ENCODE peak calls at places on chromosomes 16 and 17, in ten cellular contexts. One of them, this sample, is unnamed.

GRCh38 chr17:79097226-79098055 is 22.8 kb downstream of the ENGASE start:
- DNase-seq in tibial nerve: no peak
- DNase-seq in CD8-positive, alpha-beta T cell: no peak
- DNase-seq in A549: no peak
- DNase-seq in Panc1: no peak
- DNase-seq in ascending aorta: no peak
- DNase-seq in vagina: no peak
- DNase-seq in tibial artery: no peak
- DNase-seq in osteoblast: no peak
- DNase-seq in RWPE2: no peak
- DNase-seq in this sample: no peak

GRCh38 chr16:67562918-67563707 is 787 bp downstream of the CTCF start:
- DNase-seq in tibial nerve: no peak
- DNase-seq in CD8-positive, alpha-beta T cell: peak; percentile 71
- DNase-seq in A549: no peak
- DNase-seq in Panc1: no peak
- DNase-seq in ascending aorta: no peak
- DNase-seq in vagina: no peak
- DNase-seq in tibial artery: peak; percentile 79
- DNase-seq in osteoblast: peak; percentile 84
- DNase-seq in RWPE2: no peak
- DNase-seq in this sample: no peak

GRCh38 chr16:11896776-11897175 is 19.0 kb downstream of the GSPT1 start:
- DNase-seq in tibial nerve: no peak
- DNase-seq in CD8-positive, alpha-beta T cell: no peak
- DNase-seq in A549: no peak
- DNase-seq in Panc1: no peak
- DNase-seq in ascending aorta: no peak
- DNase-seq in vagina: no peak
- DNase-seq in tibial artery: no peak
- DNase-seq in osteoblast: peak; percentile 92
- DNase-seq in RWPE2: no peak
- DNase-seq in this sample: no peak

GRCh38 chr16:31480851-31481250 is 2.1 kb upstream of the SLC5A2 start:
- DNase-seq in tibial nerve: no peak
- DNase-seq in CD8-positive, alpha-beta T cell: no peak
- DNase-seq in A549: no peak
- DNase-seq in Panc1: no peak
- DNase-seq in ascending aorta: no peak
- DNase-seq in vagina: no peak
- DNase-seq in tibial artery: no peak
- DNase-seq in osteoblast: no peak
- DNase-seq in RWPE2: no peak
- DNase-seq in this sample: no peak

GRCh38 chr16:10312784-10313724 is 72.8 kb upstream of the ATF7IP2 start:
- DNase-seq in tibial nerve: no peak
- DNase-seq in CD8-positive, alpha-beta T cell: no peak
- DNase-seq in A549: no peak
- DNase-seq in Panc1: no peak
- DNase-seq in ascending aorta: no peak
- DNase-seq in vagina: no peak
- DNase-seq in tibial artery: no peak
- DNase-seq in osteoblast: no peak
- DNase-seq in RWPE2: no peak
- DNase-seq in this sample: no peak

GRCh38 chr17:43673516-43674323 is 12.0 kb upstream of the MEOX1 start:
- DNase-seq in tibial nerve: peak; percentile 72
- DNase-seq in CD8-positive, alpha-beta T cell: peak; percentile 59
- DNase-seq in A549: peak; percentile 82
- DNase-seq in Panc1: peak; percentile 51
- DNase-seq in ascending aorta: no peak
- DNase-seq in vagina: no peak
- DNase-seq in tibial artery: peak; percentile 84
- DNase-seq in osteoblast: peak; percentile 92
- DNase-seq in RWPE2: no peak
- DNase-seq in this sample: no peak

GRCh38 chr17:19771971-19772630 is 24.0 kb upstream of the ALDH3A1 start:
- DNase-seq in tibial nerve: no peak
- DNase-seq in CD8-positive, alpha-beta T cell: peak; percentile 51
- DNase-seq in A549: no peak
- DNase-seq in Panc1: no peak
- DNase-seq in ascending aorta: no peak
- DNase-seq in vagina: no peak
- DNase-seq in tibial artery: peak; percentile 43
- DNase-seq in osteoblast: no peak
- DNase-seq in RWPE2: no peak
- DNase-seq in this sample: no peak

GRCh38 chr16:27498020-27498419 is 51.7 kb downstream of the GTF3C1 start:
- DNase-seq in tibial nerve: no peak
- DNase-seq in CD8-positive, alpha-beta T cell: no peak
- DNase-seq in A549: no peak
- DNase-seq in Panc1: no peak
- DNase-seq in ascending aorta: no peak
- DNase-seq in vagina: no peak
- DNase-seq in tibial artery: no peak
- DNase-seq in osteoblast: no peak
- DNase-seq in RWPE2: no peak
- DNase-seq in this sample: no peak

GRCh38 chr17:38852771-38853291 is 690 bp downstream of the RPL23 start:
- DNase-seq in tibial nerve: no peak
- DNase-seq in CD8-positive, alpha-beta T cell: peak; percentile 29
- DNase-seq in A549: no peak
- DNase-seq in Panc1: no peak
- DNase-seq in ascending aorta: no peak
- DNase-seq in vagina: no peak
- DNase-seq in tibial artery: no peak
- DNase-seq in osteoblast: peak; percentile 73
- DNase-seq in RWPE2: no peak
- DNase-seq in this sample: no peak

GRCh38 chr16:83145297-83145696 is 518.5 kb downstream of the CDH13 start:
- DNase-seq in tibial nerve: no peak
- DNase-seq in CD8-positive, alpha-beta T cell: no peak
- DNase-seq in A549: no peak
- DNase-seq in Panc1: no peak
- DNase-seq in ascending aorta: no peak
- DNase-seq in vagina: no peak
- DNase-seq in tibial artery: no peak
- DNase-seq in osteoblast: no peak
- DNase-seq in RWPE2: no peak
- DNase-seq in this sample: no peak

GRCh38 chr16:57231821-57232350 is 13.2 kb upstream of the ARL2BP start:
- DNase-seq in tibial nerve: no peak
- DNase-seq in CD8-positive, alpha-beta T cell: no peak
- DNase-seq in A549: no peak
- DNase-seq in Panc1: no peak
- DNase-seq in ascending aorta: no peak
- DNase-seq in vagina: no peak
- DNase-seq in tibial artery: no peak
- DNase-seq in osteoblast: no peak
- DNase-seq in RWPE2: no peak
- DNase-seq in this sample: no peak

GRCh38 chr17:31095239-31096105 is 695 bp downstream of the NF1 start:
- DNase-seq in tibial nerve: no peak
- DNase-seq in CD8-positive, alpha-beta T cell: peak; percentile 34
- DNase-seq in A549: peak; percentile 60
- DNase-seq in Panc1: no peak
- DNase-seq in ascending aorta: no peak
- DNase-seq in vagina: no peak
- DNase-seq in tibial artery: peak; percentile 74
- DNase-seq in osteoblast: peak; percentile 83
- DNase-seq in RWPE2: peak; percentile 62
- DNase-seq in this sample: peak; percentile 70

DNA sequence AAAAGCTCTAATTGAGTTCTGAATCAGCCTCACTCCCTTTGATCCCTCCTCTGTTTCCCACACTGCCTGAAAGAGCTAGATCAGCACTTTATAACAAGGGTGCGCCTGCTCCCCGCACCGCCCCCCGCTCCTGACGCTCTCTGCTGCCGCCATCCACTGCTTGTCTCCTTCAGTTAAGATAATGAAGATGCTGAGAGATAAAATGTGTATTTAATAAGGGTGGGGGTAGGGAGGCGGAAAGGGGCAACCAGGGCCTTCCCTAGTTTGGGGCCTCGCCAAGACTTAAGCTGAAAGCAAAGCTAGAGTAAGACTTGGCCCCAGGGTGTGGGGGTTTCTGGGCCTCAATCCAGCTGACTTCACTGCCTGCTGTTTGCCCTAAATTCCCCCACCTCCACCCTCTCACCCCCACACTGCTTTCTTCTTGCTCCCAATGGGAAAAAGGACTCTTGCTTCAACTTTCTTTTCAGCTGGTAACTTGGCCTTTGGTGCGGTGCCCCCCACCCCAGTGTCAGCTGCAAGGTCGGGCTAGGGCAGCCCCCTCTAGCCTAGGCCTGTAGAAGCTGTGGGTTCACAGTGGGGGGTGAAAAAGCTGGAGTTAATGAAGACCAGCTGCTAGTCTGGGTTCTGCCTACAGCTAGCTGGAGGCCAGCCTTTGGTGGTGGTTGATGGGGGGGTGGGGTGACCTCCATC is 1.8 kb upstream of the RARA start:
- DNase-seq in tibial nerve: no peak
- DNase-seq in CD8-positive, alpha-beta T cell: no peak
- DNase-seq in A549: no peak
- DNase-seq in Panc1: no peak
- DNase-seq in ascending aorta: no peak
- DNase-seq in vagina: no peak
- DNase-seq in tibial artery: no peak
- DNase-seq in osteoblast: peak; percentile 70
- DNase-seq in RWPE2: peak; percentile 63
- DNase-seq in this sample: no peak
- H3K27ac ChIP-seq in tibial nerve: peak overlapping the region; percentile 60
- H3K27ac ChIP-seq in CD8-positive, alpha-beta T cell: no peak overlapping the region
- H3K27ac ChIP-seq in A549: peak overlapping the region; percentile 97
- H3K27ac ChIP-seq in Panc1: peak overlapping the region; percentile 95
- H3K27ac ChIP-seq in ascending aorta: peak overlapping the region; percentile 11
- H3K27ac ChIP-seq in vagina: peak overlapping the region; percentile 88
- H3K27ac ChIP-seq in tibial artery: no peak overlapping the region
- H3K27ac ChIP-seq in osteoblast: peak overlapping the region; percentile 69
- H3K27ac ChIP-seq in RWPE2: peak overlapping the region; percentile 97
- H3K27ac ChIP-seq in this sample: no peak overlapping the region

DNA sequence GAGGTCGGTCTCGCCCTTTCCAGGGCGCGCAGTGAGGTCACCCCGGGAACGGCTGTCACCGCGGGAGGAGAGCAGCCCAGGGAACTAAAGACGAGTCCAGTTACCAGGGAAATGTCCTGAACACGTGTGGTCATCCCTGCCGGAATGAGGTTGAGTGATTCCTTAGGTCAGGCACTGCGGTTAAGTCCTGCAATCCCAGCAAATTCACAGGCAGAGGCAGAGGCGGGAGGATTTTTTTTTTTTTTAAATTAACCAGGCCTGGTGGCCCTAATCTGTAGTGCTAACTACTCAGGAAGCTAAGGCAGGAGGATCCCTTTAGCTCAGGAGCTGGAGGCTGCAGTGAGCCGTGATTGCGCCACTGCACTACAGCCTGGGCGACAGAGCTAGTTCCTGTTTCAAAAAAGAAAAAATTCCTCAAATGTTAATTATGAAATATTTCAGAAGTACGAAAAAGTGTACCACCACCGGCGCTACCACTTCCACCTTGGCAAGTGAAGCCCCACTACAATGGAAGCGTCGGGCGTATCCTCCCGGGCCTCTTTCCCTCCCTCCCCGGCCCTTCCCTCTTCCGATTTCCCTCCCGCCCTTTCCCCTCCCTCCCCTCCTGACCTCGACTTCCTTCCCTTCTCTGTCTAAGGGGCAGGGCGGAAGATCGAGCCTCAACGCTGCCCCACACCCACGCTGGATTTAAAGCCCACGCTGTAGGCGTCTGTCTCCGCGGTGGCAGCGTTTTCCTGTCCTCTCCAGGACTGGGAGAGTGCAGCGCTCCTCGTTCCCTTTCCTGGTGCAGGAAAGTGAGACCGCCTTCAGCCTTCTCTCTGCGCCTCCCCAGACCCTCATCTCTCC is 27.3 kb downstream of the SLFN11 start:
- DNase-seq in tibial nerve: peak; percentile 31
- DNase-seq in CD8-positive, alpha-beta T cell: peak; percentile 30
- DNase-seq in A549: no peak
- DNase-seq in Panc1: no peak
- DNase-seq in ascending aorta: no peak
- DNase-seq in vagina: no peak
- DNase-seq in tibial artery: peak; percentile 84
- DNase-seq in osteoblast: peak; percentile 87
- DNase-seq in RWPE2: no peak
- DNase-seq in this sample: peak; percentile 20
- H3K27ac ChIP-seq in tibial nerve: peak overlapping the region; percentile 77
- H3K27ac ChIP-seq in CD8-positive, alpha-beta T cell: no peak overlapping the region
- H3K27ac ChIP-seq in A549: no peak overlapping the region
- H3K27ac ChIP-seq in Panc1: peak overlapping the region; percentile 64
- H3K27ac ChIP-seq in ascending aorta: peak overlapping the region; percentile 55
- H3K27ac ChIP-seq in vagina: peak overlapping the region; percentile 76
- H3K27ac ChIP-seq in tibial artery: peak overlapping the region; percentile 36
- H3K27ac ChIP-seq in osteoblast: no peak overlapping the region
- H3K27ac ChIP-seq in RWPE2: no peak overlapping the region
- H3K27ac ChIP-seq in this sample: no peak overlapping the region

DNA sequence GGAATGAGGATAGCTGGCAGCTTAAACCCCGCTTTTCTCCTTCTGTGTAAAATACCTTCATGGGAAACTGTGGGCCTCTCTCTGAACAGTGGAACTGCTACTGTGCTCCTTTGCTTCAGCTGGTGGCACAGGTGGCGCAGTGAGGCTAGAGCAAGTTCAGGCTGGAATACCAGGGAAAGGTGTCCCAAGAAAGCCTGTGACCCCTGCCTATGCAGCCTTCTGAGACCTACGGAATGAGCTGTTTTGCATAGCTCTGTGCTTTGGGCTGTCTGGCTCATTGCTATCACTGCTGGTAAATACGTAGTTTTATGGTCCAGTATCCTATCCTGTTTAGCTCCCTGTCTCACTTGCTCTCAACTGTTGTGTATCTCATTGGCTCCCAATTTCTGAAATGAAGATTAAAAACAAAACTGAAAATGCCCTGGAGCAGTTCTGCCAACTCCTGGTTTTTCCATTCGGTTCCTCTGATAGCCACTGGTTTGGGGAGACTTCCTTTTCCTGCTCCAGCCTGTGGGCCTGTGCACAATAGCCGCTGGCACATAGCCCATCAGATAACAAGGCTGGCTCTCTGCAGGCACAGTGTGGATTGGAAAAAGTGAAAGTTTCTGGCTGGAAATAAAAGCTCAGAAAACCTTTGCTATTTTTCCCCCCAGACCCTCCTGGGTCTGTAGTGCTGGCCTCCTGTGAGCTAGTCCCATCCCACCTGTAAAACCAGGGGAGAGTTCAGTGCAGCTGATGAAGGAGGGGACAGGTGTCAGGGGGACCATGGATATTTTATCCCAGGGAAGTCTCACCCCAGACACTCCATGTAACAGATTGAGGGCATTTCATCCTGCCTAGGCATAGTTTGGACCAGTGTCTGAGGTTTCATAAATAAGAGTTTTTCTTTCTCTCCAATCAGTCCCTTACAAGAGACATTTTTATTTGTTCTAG is 24.1 kb downstream of the LIMD2 start:
- DNase-seq in tibial nerve: peak; percentile 63
- DNase-seq in CD8-positive, alpha-beta T cell: no peak
- DNase-seq in A549: no peak
- DNase-seq in Panc1: no peak
- DNase-seq in ascending aorta: no peak
- DNase-seq in vagina: no peak
- DNase-seq in tibial artery: peak; percentile 91
- DNase-seq in osteoblast: peak; percentile 83
- DNase-seq in RWPE2: no peak
- DNase-seq in this sample: no peak
- H3K27ac ChIP-seq in tibial nerve: peak overlapping the region; percentile 40
- H3K27ac ChIP-seq in CD8-positive, alpha-beta T cell: no peak overlapping the region
- H3K27ac ChIP-seq in A549: no peak overlapping the region
- H3K27ac ChIP-seq in Panc1: peak overlapping the region; percentile 51
- H3K27ac ChIP-seq in ascending aorta: peak overlapping the region; percentile 80
- H3K27ac ChIP-seq in vagina: peak overlapping the region; percentile 58
- H3K27ac ChIP-seq in tibial artery: peak overlapping the region; percentile 61
- H3K27ac ChIP-seq in osteoblast: peak overlapping the region; percentile 55
- H3K27ac ChIP-seq in RWPE2: peak overlapping the region; percentile 35
- H3K27ac ChIP-seq in this sample: no peak overlapping the region

GRCh38 chr17:67974598-67975066 is 21.6 kb downstream of the C17orf58 start:
- DNase-seq in tibial nerve: no peak
- DNase-seq in CD8-positive, alpha-beta T cell: no peak
- DNase-seq in A549: no peak
- DNase-seq in Panc1: no peak
- DNase-seq in ascending aorta: no peak
- DNase-seq in vagina: no peak
- DNase-seq in tibial artery: no peak
- DNase-seq in osteoblast: no peak
- DNase-seq in RWPE2: no peak
- DNase-seq in this sample: peak; percentile 93
- H3K27ac ChIP-seq in tibial nerve: no peak overlapping the region
- H3K27ac ChIP-seq in CD8-positive, alpha-beta T cell: no peak overlapping the region
- H3K27ac ChIP-seq in A549: no peak overlapping the region
- H3K27ac ChIP-seq in Panc1: no peak overlapping the region
- H3K27ac ChIP-seq in ascending aorta: no peak overlapping the region
- H3K27ac ChIP-seq in vagina: no peak overlapping the region
- H3K27ac ChIP-seq in tibial artery: no peak overlapping the region
- H3K27ac ChIP-seq in osteoblast: no peak overlapping the region
- H3K27ac ChIP-seq in RWPE2: no peak overlapping the region
- H3K27ac ChIP-seq in this sample: peak overlapping the region; percentile 52

This sample was measured in iPS DF 6.9.